ENCODE peak calls at places on chromosomes 2 and 18, in six cellular contexts. One of them, this sample, is unnamed.
A peak's percentile ranks its signal among the peaks of the same experiment; 100 is the strongest.

GRCh38 chr18:5574843-5575242 is 31.0 kb upstream of the EPB41L3 start:
- DNase-seq in left ventricle myocardium inferior: no peak
- DNase-seq in right lobe of liver: no peak
- DNase-seq in right cardiac atrium: no peak
- DNase-seq in mammary epithelial cell: no peak
- DNase-seq in SJSA1: no peak
- DNase-seq in this sample: no peak

GRCh38 chr2:145483854-145484253 is 963.9 kb upstream of the ZEB2 start:
- DNase-seq in right lobe of liver: no peak
- DNase-seq in right cardiac atrium: no peak
- DNase-seq in mammary epithelial cell: no peak
- DNase-seq in left ventricle myocardium inferior: no peak
- DNase-seq in SJSA1: no peak
- DNase-seq in this sample: no peak

GRCh38 chr2:11701206-11701605 is 31.2 kb upstream of the NTSR2 start:
- DNase-seq in SJSA1: no peak
- DNase-seq in left ventricle myocardium inferior: no peak
- DNase-seq in right cardiac atrium: no peak
- DNase-seq in mammary epithelial cell: no peak
- DNase-seq in right lobe of liver: no peak
- DNase-seq in this sample: no peak

GRCh38 chr2:176088048-176088936 is 4.2 kb upstream of the HOXD13 start:
- DNase-seq in mammary epithelial cell: peak; percentile 37
- DNase-seq in left ventricle myocardium inferior: peak; percentile 53
- DNase-seq in right cardiac atrium: peak; percentile 58
- DNase-seq in right lobe of liver: peak; percentile 64
- DNase-seq in SJSA1: peak; percentile 61
- DNase-seq in this sample: peak; percentile 48

GRCh38 chr2:177165103-177165583 is 47.5 kb upstream of the HNRNPA3 start:
- DNase-seq in right cardiac atrium: peak; percentile 42
- DNase-seq in right lobe of liver: peak; percentile 70
- DNase-seq in SJSA1: no peak
- DNase-seq in left ventricle myocardium inferior: no peak
- DNase-seq in mammary epithelial cell: peak; percentile 41
- DNase-seq in this sample: peak; percentile 43

GRCh38 chr2:110157153-110157793 is 41.7 kb upstream of the MALL start:
- DNase-seq in left ventricle myocardium inferior: no peak
- DNase-seq in SJSA1: no peak
- DNase-seq in right cardiac atrium: no peak
- DNase-seq in mammary epithelial cell: peak; percentile 69
- DNase-seq in right lobe of liver: no peak
- DNase-seq in this sample: peak; percentile 28

GRCh38 chr2:85648619-85649018 is 19.4 kb downstream of the SFTPB start:
- DNase-seq in left ventricle myocardium inferior: no peak
- DNase-seq in SJSA1: peak; percentile 60
- DNase-seq in right cardiac atrium: no peak
- DNase-seq in right lobe of liver: no peak
- DNase-seq in mammary epithelial cell: no peak
- DNase-seq in this sample: no peak

GRCh38 chr2:159226059-159226461 is 60.4 kb downstream of the WDSUB1 start:
- DNase-seq in right cardiac atrium: no peak
- DNase-seq in mammary epithelial cell: peak; percentile 60
- DNase-seq in right lobe of liver: no peak
- DNase-seq in SJSA1: no peak
- DNase-seq in left ventricle myocardium inferior: no peak
- DNase-seq in this sample: no peak

GRCh38 chr2:189337648-189338047 is 103.6 kb upstream of the WDR75 start:
- DNase-seq in SJSA1: no peak
- DNase-seq in right cardiac atrium: no peak
- DNase-seq in right lobe of liver: no peak
- DNase-seq in mammary epithelial cell: no peak
- DNase-seq in left ventricle myocardium inferior: no peak
- DNase-seq in this sample: no peak

GRCh38 chr18:47772374-47773248 is 157.8 kb downstream of the SMAD2 start:
- DNase-seq in right lobe of liver: peak; percentile 64
- DNase-seq in right cardiac atrium: no peak
- DNase-seq in left ventricle myocardium inferior: peak; percentile 38
- DNase-seq in SJSA1: peak; percentile 73
- DNase-seq in mammary epithelial cell: peak; percentile 80
- DNase-seq in this sample: peak; percentile 45

GRCh38 chr2:96103906-96104861 is 12.2 kb downstream of the ADRA2B start:
- DNase-seq in left ventricle myocardium inferior: peak; percentile 48
- DNase-seq in right lobe of liver: peak; percentile 44
- DNase-seq in SJSA1: no peak
- DNase-seq in right cardiac atrium: no peak
- DNase-seq in mammary epithelial cell: no peak
- DNase-seq in this sample: peak; percentile 49

GRCh38 chr18:76450912-76451421 is 44.1 kb downstream of the ZNF516 start:
- DNase-seq in right cardiac atrium: peak; percentile 63
- DNase-seq in right lobe of liver: no peak
- DNase-seq in mammary epithelial cell: peak; percentile 65
- DNase-seq in left ventricle myocardium inferior: peak; percentile 63
- DNase-seq in SJSA1: peak; percentile 74
- DNase-seq in this sample: no peak

GRCh38 chr2:86068098-86069047 is 37.3 kb downstream of the POLR1A start:
- DNase-seq in SJSA1: no peak
- DNase-seq in right lobe of liver: no peak
- DNase-seq in mammary epithelial cell: no peak
- DNase-seq in right cardiac atrium: peak; percentile 46
- DNase-seq in left ventricle myocardium inferior: no peak
- DNase-seq in this sample: no peak

GRCh38 chr2:69141081-69141480 is 128.1 kb downstream of the ANTXR1 start:
- DNase-seq in right lobe of liver: no peak
- DNase-seq in left ventricle myocardium inferior: no peak
- DNase-seq in mammary epithelial cell: no peak
- DNase-seq in SJSA1: no peak
- DNase-seq in right cardiac atrium: peak; percentile 39
- DNase-seq in this sample: no peak

GRCh38 chr2:138421971-138422335 is 79.6 kb upstream of the SPOPL start:
- DNase-seq in right cardiac atrium: no peak
- DNase-seq in mammary epithelial cell: peak; percentile 91
- DNase-seq in right lobe of liver: no peak
- DNase-seq in SJSA1: no peak
- DNase-seq in left ventricle myocardium inferior: no peak
- DNase-seq in this sample: no peak

GRCh38 chr2:43075906-43076585 is 150.4 kb downstream of the ZFP36L2 start:
- DNase-seq in right cardiac atrium: peak; percentile 74
- DNase-seq in right lobe of liver: no peak
- DNase-seq in left ventricle myocardium inferior: no peak
- DNase-seq in SJSA1: peak; percentile 91
- DNase-seq in mammary epithelial cell: peak; percentile 57
- DNase-seq in this sample: peak; percentile 43

GRCh38 chr2:146748046-146748445 is 1096.8 kb upstream of the ACVR2A start:
- DNase-seq in mammary epithelial cell: no peak
- DNase-seq in left ventricle myocardium inferior: no peak
- DNase-seq in right cardiac atrium: no peak
- DNase-seq in SJSA1: no peak
- DNase-seq in right lobe of liver: no peak
- DNase-seq in this sample: no peak

GRCh38 chr2:176827269-176827668 is 385.3 kb upstream of the HNRNPA3 start:
- DNase-seq in SJSA1: no peak
- DNase-seq in mammary epithelial cell: no peak
- DNase-seq in right lobe of liver: no peak
- DNase-seq in right cardiac atrium: no peak
- DNase-seq in left ventricle myocardium inferior: no peak
- DNase-seq in this sample: no peak

GRCh38 chr18:8553611-8553924 is 55.7 kb upstream of the RAB12 start:
- DNase-seq in right cardiac atrium: no peak
- DNase-seq in left ventricle myocardium inferior: no peak
- DNase-seq in SJSA1: no peak
- DNase-seq in mammary epithelial cell: no peak
- DNase-seq in right lobe of liver: no peak
- DNase-seq in this sample: no peak

GRCh38 chr18:79283341-79283879 is 112.3 kb upstream of the NFATC1 start:
- DNase-seq in left ventricle myocardium inferior: no peak
- DNase-seq in right cardiac atrium: no peak
- DNase-seq in SJSA1: no peak
- DNase-seq in right lobe of liver: no peak
- DNase-seq in mammary epithelial cell: no peak
- DNase-seq in this sample: no peak

GRCh38 chr2:65071499-65072180 is 15.4 kb downstream of the CEP68 start:
- DNase-seq in mammary epithelial cell: peak; percentile 19
- DNase-seq in SJSA1: no peak
- DNase-seq in left ventricle myocardium inferior: no peak
- DNase-seq in right lobe of liver: peak; percentile 46
- DNase-seq in right cardiac atrium: no peak
- DNase-seq in this sample: peak; percentile 43

GRCh38 chr18:46677609-46678470 is 20.8 kb upstream of the LOXHD1 start:
- DNase-seq in right cardiac atrium: no peak
- DNase-seq in right lobe of liver: no peak
- DNase-seq in left ventricle myocardium inferior: no peak
- DNase-seq in SJSA1: no peak
- DNase-seq in mammary epithelial cell: peak; percentile 33
- DNase-seq in this sample: no peak

GRCh38 chr2:203688798-203689197 is 17.6 kb upstream of the CD28 start:
- DNase-seq in left ventricle myocardium inferior: peak; percentile 75
- DNase-seq in SJSA1: no peak
- DNase-seq in mammary epithelial cell: peak; percentile 5
- DNase-seq in right lobe of liver: no peak
- DNase-seq in right cardiac atrium: peak; percentile 55
- DNase-seq in this sample: no peak

GRCh38 chr18:53509886-53510285 is 714.6 kb downstream of the MBD2 start:
- DNase-seq in right cardiac atrium: no peak
- DNase-seq in SJSA1: no peak
- DNase-seq in left ventricle myocardium inferior: no peak
- DNase-seq in mammary epithelial cell: no peak
- DNase-seq in right lobe of liver: no peak
- DNase-seq in this sample: no peak

GRCh38 chr2:59774821-59775463 is 778.5 kb downstream of the BCL11A start:
- DNase-seq in SJSA1: no peak
- DNase-seq in right cardiac atrium: no peak
- DNase-seq in left ventricle myocardium inferior: no peak
- DNase-seq in right lobe of liver: no peak
- DNase-seq in mammary epithelial cell: no peak
- DNase-seq in this sample: no peak

GRCh38 chr2:59776726-59777008 is 776.8 kb downstream of the BCL11A start:
- DNase-seq in mammary epithelial cell: no peak
- DNase-seq in left ventricle myocardium inferior: no peak
- DNase-seq in right cardiac atrium: no peak
- DNase-seq in SJSA1: no peak
- DNase-seq in right lobe of liver: no peak
- DNase-seq in this sample: no peak

GRCh38 chr2:59777120-59777519 is 776.3 kb downstream of the BCL11A start:
- DNase-seq in SJSA1: no peak
- DNase-seq in mammary epithelial cell: no peak
- DNase-seq in right lobe of liver: no peak
- DNase-seq in right cardiac atrium: no peak
- DNase-seq in left ventricle myocardium inferior: no peak
- DNase-seq in this sample: no peak
- H3K9me3 ChIP-seq in SJSA1: no peaks in the 10 kb centered on the region
- H3K9me3 ChIP-seq in mammary epithelial cell: no peaks in the 10 kb centered on the region
- H3K9me3 ChIP-seq in right lobe of liver: no peaks in the 10 kb centered on the region
- H3K9me3 ChIP-seq in right cardiac atrium: no peaks in the 10 kb centered on the region
- H3K9me3 ChIP-seq in left ventricle myocardium inferior: no peaks in the 10 kb centered on the region
- H3K9me3 ChIP-seq in this sample: no peaks in the 10 kb centered on the region

GRCh38 chr2:79887747-79888374 is 375.0 kb downstream of the CTNNA2 start:
- DNase-seq in right lobe of liver: no peak
- DNase-seq in mammary epithelial cell: peak; percentile 25
- DNase-seq in right cardiac atrium: no peak
- DNase-seq in SJSA1: no peak
- DNase-seq in left ventricle myocardium inferior: no peak
- DNase-seq in this sample: no peak

DNA sequence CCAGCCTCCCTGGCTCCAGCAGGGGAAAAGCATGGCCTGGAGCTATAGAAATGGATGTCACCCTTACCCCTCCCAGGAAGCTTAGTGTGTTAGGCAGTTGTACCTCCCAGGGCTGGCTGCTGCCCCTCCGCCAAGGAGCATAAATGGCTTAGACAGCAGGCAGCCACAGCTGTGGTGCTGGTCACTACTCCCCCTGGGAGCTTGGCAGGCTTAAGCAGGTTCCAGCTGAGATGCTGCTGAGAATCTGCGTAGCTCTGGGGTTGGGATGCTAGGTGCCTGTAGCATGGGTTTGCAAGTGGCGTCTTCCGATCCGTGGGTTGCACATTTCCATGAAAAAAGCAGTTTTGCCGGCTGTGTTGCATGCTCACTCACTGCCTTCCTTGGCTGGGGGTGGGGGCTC is 369.7 kb downstream of the CTNNA2 start:
- DNase-seq in left ventricle myocardium inferior: no peak
- DNase-seq in right cardiac atrium: no peak
- DNase-seq in mammary epithelial cell: no peak
- DNase-seq in right lobe of liver: no peak
- DNase-seq in SJSA1: no peak
- DNase-seq in this sample: no peak
- H3K4me3 ChIP-seq in left ventricle myocardium inferior: no peak overlapping the region
- H3K4me3 ChIP-seq in right cardiac atrium: no peak overlapping the region
- H3K4me3 ChIP-seq in mammary epithelial cell: no peak overlapping the region
- H3K4me3 ChIP-seq in right lobe of liver: no peak overlapping the region
- H3K4me3 ChIP-seq in SJSA1: no peak overlapping the region
- H3K4me3 ChIP-seq in this sample: no peak overlapping the region

DNA sequence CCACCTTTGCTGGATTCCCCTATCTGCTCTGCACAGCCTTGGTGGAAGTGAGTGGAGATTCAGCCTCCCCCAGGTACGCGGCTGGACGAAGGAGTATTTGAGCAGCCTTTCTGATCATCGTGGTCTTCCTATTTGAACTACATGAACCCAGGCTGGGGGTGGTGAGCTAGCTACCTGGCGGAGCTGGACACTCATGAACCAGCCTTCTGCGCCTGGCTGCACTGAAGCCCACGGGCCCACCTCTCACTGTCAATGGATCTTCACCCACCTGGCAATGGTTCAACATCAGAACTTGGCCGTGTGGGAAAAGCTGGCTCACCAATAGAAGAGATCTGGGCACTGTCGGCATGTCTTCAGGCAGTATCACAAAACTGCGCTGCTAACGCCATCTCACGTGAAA is 35.4 kb downstream of the ANKMY1 start:
- DNase-seq in mammary epithelial cell: no peak
- DNase-seq in SJSA1: peak; percentile 31
- DNase-seq in right lobe of liver: peak; percentile 23
- DNase-seq in right cardiac atrium: no peak
- DNase-seq in left ventricle myocardium inferior: no peak
- DNase-seq in this sample: peak; percentile 11
- H3K9me3 ChIP-seq in mammary epithelial cell: peaks cover 16% of the 10 kb centered on the region
- H3K9me3 ChIP-seq in SJSA1: peaks cover 15% of the 10 kb centered on the region
- H3K9me3 ChIP-seq in right lobe of liver: no peaks in the 10 kb centered on the region
- H3K9me3 ChIP-seq in right cardiac atrium: no peaks in the 10 kb centered on the region
- H3K9me3 ChIP-seq in left ventricle myocardium inferior: peaks cover 5% of the 10 kb centered on the region
- H3K9me3 ChIP-seq in this sample: no peaks in the 10 kb centered on the region

GRCh38 chr2:129879614-129880180 is 99.8 kb upstream of the RAB6C start:
- DNase-seq in left ventricle myocardium inferior: no peak
- DNase-seq in right lobe of liver: no peak
- DNase-seq in SJSA1: peak; percentile 25
- DNase-seq in mammary epithelial cell: no peak
- DNase-seq in right cardiac atrium: no peak
- DNase-seq in this sample: no peak

GRCh38 chr2:129877289-129877741 is 102.2 kb upstream of the RAB6C start:
- DNase-seq in mammary epithelial cell: peak; percentile 53
- DNase-seq in right cardiac atrium: peak; percentile 93
- DNase-seq in right lobe of liver: peak; percentile 94
- DNase-seq in SJSA1: peak; percentile 81
- DNase-seq in left ventricle myocardium inferior: peak; percentile 94
- DNase-seq in this sample: peak; percentile 96

GRCh38 chr2:129880309-129880708 is 99.2 kb upstream of the RAB6C start:
- DNase-seq in mammary epithelial cell: no peak
- DNase-seq in SJSA1: peak; percentile 32
- DNase-seq in right lobe of liver: no peak
- DNase-seq in right cardiac atrium: no peak
- DNase-seq in left ventricle myocardium inferior: no peak
- DNase-seq in this sample: no peak

GRCh38 chr2:129876576-129876975 is 102.9 kb upstream of the RAB6C start:
- DNase-seq in mammary epithelial cell: no peak
- DNase-seq in SJSA1: peak; percentile 24
- DNase-seq in left ventricle myocardium inferior: no peak
- DNase-seq in right cardiac atrium: no peak
- DNase-seq in right lobe of liver: no peak
- DNase-seq in this sample: no peak

GRCh38 chr2:129877795-129878775 is 101.4 kb upstream of the RAB6C start:
- DNase-seq in left ventricle myocardium inferior: peak; percentile 26
- DNase-seq in right lobe of liver: no peak
- DNase-seq in SJSA1: peak; percentile 32
- DNase-seq in right cardiac atrium: peak; percentile 24
- DNase-seq in mammary epithelial cell: no peak
- DNase-seq in this sample: no peak
- H3K4me3 ChIP-seq in left ventricle myocardium inferior: peak overlapping the region; percentile 76
- H3K4me3 ChIP-seq in right lobe of liver: peak overlapping the region; percentile 21
- H3K4me3 ChIP-seq in SJSA1: peak overlapping the region; percentile 19
- H3K4me3 ChIP-seq in right cardiac atrium: peak overlapping the region; percentile 91
- H3K4me3 ChIP-seq in mammary epithelial cell: peak overlapping the region; percentile 22
- H3K4me3 ChIP-seq in this sample: peak overlapping the region; percentile 31